ENCODE peak calls at places on chromosomes 13 and 19, in four cellular contexts. One of them, this sample, is unnamed.

GRCh38 chr19:12015753-12016116 is 19.7 kb downstream of the ZNF433 start:
- DNase-seq in HFFc6: no peak
- DNase-seq in endothelial cell: no peak
- DNase-seq in bronchial epithelial cell: no peak
- DNase-seq in this sample: no peak

GRCh38 chr13:77907653-77908341 is 10.8 kb downstream of the EDNRB start:
- DNase-seq in HFFc6: no peak
- DNase-seq in endothelial cell: no peak
- DNase-seq in bronchial epithelial cell: no peak
- DNase-seq in this sample: no peak

GRCh38 chr13:39144941-39145533 is 106.8 kb downstream of the NHLRC3 start:
- DNase-seq in HFFc6: peak; percentile 28
- DNase-seq in endothelial cell: peak; percentile 57
- DNase-seq in bronchial epithelial cell: peak; percentile 70
- DNase-seq in this sample: peak; percentile 76

GRCh38 chr13:82358284-82358683 is 1524.0 kb downstream of the SLITRK1 start:
- DNase-seq in HFFc6: no peak
- DNase-seq in endothelial cell: no peak
- DNase-seq in bronchial epithelial cell: peak; percentile 29
- DNase-seq in this sample: peak; percentile 38

GRCh38 chr19:17336872-17337674 is at the start of gene GTPBP3:
- DNase-seq in HFFc6: peak; percentile 98
- DNase-seq in endothelial cell: peak; percentile 92
- DNase-seq in bronchial epithelial cell: peak; percentile 97
- DNase-seq in this sample: peak; percentile 99

GRCh38 chr19:35348909-35349611 is 1.4 kb downstream of the FFAR1 start:
- DNase-seq in HFFc6: no peak
- DNase-seq in endothelial cell: no peak
- DNase-seq in bronchial epithelial cell: no peak
- DNase-seq in this sample: no peak

GRCh38 chr19:54282706-54283105 is 1.8 kb upstream of the LILRB2 start:
- DNase-seq in HFFc6: no peak
- DNase-seq in endothelial cell: no peak
- DNase-seq in bronchial epithelial cell: no peak
- DNase-seq in this sample: no peak

GRCh38 chr13:36420437-36420891 is 11.8 kb upstream of the CCNA1 start:
- DNase-seq in HFFc6: peak; percentile 58
- DNase-seq in endothelial cell: peak; percentile 79
- DNase-seq in bronchial epithelial cell: peak; percentile 64
- DNase-seq in this sample: peak; percentile 76

GRCh38 chr19:51993422-51993821 is 6.8 kb upstream of the ZNF350 start:
- DNase-seq in HFFc6: no peak
- DNase-seq in endothelial cell: no peak
- DNase-seq in bronchial epithelial cell: no peak
- DNase-seq in this sample: no peak

GRCh38 chr13:112185466-112185865 is 118.5 kb downstream of the SOX1 start:
- DNase-seq in HFFc6: no peak
- DNase-seq in endothelial cell: no peak
- DNase-seq in bronchial epithelial cell: no peak
- DNase-seq in this sample: no peak

DNA sequence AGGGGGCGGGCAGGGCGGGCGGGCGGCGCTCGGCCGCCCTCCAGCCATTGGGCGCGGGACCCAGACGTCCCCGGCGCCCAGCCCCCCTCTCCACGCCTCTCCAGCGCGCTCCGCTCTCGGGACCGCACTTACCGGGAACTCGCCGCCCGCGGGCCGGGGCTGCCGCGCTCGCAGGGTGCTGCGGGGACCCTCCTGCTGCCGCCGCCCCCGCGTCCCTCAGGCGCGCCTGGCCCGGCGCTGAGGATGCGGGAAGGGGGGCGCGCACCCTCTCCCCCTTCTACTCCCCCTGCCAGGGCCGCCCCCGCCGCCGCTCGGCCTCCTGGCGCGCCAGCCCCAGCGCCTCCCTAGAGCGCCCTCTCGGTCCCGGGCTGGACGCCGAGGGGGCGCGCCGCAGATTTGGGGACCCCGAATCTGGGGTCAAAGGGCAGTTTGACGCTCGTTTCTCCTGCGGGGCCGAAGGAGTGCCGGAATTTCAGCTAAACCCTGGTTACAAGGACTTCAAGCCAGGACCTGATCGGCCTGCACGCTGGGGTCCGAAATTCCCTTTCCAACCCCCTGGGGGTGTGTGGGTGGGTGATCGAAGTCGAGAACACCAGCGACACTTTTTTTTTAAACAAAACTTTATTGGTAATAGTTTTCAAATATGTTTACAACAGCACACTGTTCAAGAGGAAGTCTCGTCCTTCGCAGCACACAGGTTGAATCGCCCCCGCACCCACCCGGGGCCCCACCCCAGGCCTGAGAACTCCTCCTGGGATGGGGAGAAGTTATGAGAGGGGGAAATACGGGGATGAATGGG is 734 bp upstream of the SAMD1 start:
- DNase-seq in HFFc6: peak; percentile 43
- DNase-seq in endothelial cell: peak; percentile 61
- DNase-seq in bronchial epithelial cell: peak; percentile 51
- DNase-seq in this sample: peak; percentile 40
- TF ChIP-seq CTCF in HFFc6: peak; percentile 61
- TF ChIP-seq CTCF in endothelial cell: no peak
- TF ChIP-seq CTCF in bronchial epithelial cell: no peak
- TF ChIP-seq CTCF in this sample: no peak

GRCh38 chr19:2478324-2478755 is 2.4 kb downstream of the GADD45B start:
- DNase-seq in HFFc6: peak; percentile 60
- DNase-seq in endothelial cell: no peak
- DNase-seq in bronchial epithelial cell: peak; percentile 78
- DNase-seq in this sample: peak; percentile 91
- TF ChIP-seq CTCF in HFFc6: peak; percentile 46
- TF ChIP-seq CTCF in endothelial cell: no peak
- TF ChIP-seq CTCF in bronchial epithelial cell: peak; percentile 36
- TF ChIP-seq CTCF in this sample: peak; percentile 47

GRCh38 chr19:43754562-43755255 is at the start of gene SMG9:
- DNase-seq in HFFc6: peak; percentile 95
- DNase-seq in endothelial cell: peak; percentile 99
- DNase-seq in bronchial epithelial cell: peak; percentile 90
- DNase-seq in this sample: peak; percentile 98
- TF ChIP-seq CTCF in HFFc6: no peak
- TF ChIP-seq CTCF in endothelial cell: no peak
- TF ChIP-seq CTCF in bronchial epithelial cell: no peak
- TF ChIP-seq CTCF in this sample: no peak

DNA sequence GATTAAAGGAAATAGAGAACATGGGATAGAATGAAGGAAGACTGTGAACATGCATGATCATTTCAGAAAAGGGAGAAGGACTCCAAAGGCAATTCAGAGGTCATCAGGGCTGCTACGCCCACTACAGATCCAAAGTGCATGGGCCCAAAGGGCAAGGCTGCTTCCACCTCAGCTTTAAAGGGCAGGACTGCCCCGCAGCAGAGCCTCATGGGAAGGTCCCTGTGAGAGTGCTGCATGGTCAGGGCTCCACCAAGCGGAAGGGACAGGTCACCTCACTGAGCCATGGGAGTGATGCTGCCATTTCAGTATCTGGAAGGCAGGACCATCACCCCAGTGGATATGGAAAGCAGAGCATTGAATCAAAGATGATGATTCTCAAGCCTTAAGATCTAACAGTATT is 23.2 kb downstream of the FNDC3A start:
- DNase-seq in HFFc6: no peak
- DNase-seq in endothelial cell: no peak
- DNase-seq in bronchial epithelial cell: no peak
- DNase-seq in this sample: no peak
- TF ChIP-seq CTCF in HFFc6: no peak
- TF ChIP-seq CTCF in endothelial cell: no peak
- TF ChIP-seq CTCF in bronchial epithelial cell: no peak
- TF ChIP-seq CTCF in this sample: no peak

DNA sequence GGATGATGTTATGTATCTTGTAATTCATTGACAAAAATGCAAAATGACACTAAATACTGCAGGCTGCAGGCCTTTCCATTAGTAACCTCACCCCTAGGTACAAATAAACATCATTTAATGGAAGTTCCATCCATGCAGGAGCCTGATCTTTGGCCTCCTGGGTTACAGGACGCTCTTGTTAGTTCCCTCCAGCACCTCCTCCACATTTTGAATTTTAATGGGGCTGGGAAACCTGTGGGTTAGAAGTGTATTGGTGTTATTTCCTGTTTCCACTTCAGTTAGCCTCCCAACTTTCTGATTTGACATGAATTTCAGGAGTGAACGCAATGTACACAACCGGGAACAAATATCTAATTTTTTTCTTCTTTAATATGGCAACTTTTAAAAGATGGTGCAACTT is 237.1 kb upstream of the ARGLU1 start:
- DNase-seq in HFFc6: no peak
- DNase-seq in endothelial cell: no peak
- DNase-seq in bronchial epithelial cell: no peak
- DNase-seq in this sample: no peak
- TF ChIP-seq CTCF in HFFc6: no peak
- TF ChIP-seq CTCF in endothelial cell: no peak
- TF ChIP-seq CTCF in bronchial epithelial cell: no peak
- TF ChIP-seq CTCF in this sample: no peak

GRCh38 chr13:72218966-72219365 is 352.0 kb upstream of the DACH1 start:
- DNase-seq in HFFc6: no peak
- DNase-seq in endothelial cell: no peak
- DNase-seq in bronchial epithelial cell: no peak
- DNase-seq in this sample: no peak

GRCh38 chr13:72217142-72217541 is 350.1 kb upstream of the DACH1 start:
- DNase-seq in HFFc6: no peak
- DNase-seq in endothelial cell: no peak
- DNase-seq in bronchial epithelial cell: no peak
- DNase-seq in this sample: no peak

DNA sequence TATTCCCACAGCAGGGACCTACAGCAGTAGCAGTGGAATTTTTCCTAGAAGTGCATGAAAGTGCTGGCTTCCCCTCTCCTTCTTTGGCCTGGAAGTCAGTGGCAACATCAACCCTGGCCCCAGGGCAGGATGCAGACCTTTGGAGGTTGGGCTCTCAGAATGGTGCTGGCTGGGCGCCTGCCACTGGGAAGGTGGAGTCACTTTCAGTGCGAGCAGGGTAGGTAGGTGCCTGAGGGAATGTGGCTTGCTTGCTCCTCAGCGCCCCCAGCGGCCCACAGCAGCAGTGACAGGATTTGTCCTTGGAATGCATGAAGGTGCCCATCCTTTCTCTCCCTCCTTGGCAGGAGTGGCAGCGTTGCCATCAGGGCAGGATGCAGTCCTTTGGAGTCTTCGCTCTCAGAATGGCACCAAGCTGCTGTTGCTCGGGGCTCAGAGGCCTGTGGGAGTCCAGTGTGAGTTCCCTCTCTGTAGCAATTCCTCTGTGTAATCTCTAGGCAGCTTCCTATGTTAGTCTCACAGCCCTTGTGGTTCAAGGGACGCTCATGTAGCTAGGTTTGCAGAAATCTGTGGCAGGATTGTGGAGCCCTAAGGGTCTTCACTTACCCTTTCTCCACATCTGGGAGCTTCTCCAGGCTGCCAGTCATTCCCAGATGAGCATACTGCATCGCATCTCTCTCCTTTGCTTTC is 354.4 kb upstream of the DACH1 start:
- DNase-seq in HFFc6: no peak
- DNase-seq in endothelial cell: peak; percentile 38
- DNase-seq in bronchial epithelial cell: peak; percentile 42
- DNase-seq in this sample: peak; percentile 66
- TF ChIP-seq CTCF in HFFc6: peak; percentile 55
- TF ChIP-seq CTCF in endothelial cell: peak; percentile 75
- TF ChIP-seq CTCF in bronchial epithelial cell: peak; percentile 90
- TF ChIP-seq CTCF in this sample: peak; percentile 78

DNA sequence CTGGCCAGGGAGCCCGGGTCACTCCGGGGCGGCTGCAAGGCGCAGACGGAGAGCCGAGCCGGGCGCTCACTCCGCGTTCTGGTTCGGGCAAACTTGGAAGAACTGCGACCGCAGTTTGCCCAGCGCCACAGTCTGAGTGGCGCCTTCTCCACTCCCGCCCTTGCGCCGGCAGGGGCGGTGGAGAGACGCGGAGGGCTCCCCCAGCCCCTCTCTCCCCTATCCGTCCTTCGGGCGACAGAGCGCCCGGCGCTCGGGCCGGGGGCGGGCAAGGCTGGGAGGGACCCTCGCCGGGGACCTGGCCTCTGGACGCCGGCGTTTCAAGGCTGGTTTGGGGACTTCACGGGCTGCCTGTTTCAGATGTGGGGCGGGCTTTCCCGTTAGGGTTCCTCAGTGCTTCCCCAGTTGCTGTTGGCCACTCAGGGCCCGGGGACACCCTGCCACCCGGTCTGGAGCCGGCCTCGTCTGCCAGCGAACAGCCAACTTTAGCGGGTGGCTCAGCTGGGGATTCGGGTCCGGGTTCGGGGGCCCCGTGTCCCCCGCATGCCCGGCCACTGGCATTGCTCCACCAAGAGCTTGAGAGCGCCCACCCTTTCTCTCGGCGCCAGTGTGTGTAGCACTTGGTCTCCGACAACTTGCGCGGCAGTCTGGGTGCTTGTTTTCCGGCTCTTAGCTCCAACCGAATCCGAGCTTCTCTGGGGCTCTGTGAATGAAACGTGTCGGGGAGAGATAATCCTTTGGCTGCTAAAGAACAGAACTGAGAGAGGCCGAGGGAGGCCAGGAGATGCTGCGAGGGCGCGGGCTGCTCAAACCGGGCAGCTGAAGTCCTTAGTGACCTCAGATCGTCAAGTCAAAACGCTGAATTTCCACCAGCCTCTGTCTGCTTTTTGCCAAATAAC is 1.5 kb downstream of the GPC6 start:
- DNase-seq in HFFc6: peak; percentile 73
- DNase-seq in endothelial cell: peak; percentile 76
- DNase-seq in bronchial epithelial cell: peak; percentile 45
- DNase-seq in this sample: peak; percentile 88
- TF ChIP-seq CTCF in HFFc6: peak; percentile 76
- TF ChIP-seq CTCF in endothelial cell: peak; percentile 49
- TF ChIP-seq CTCF in bronchial epithelial cell: peak; percentile 58
- TF ChIP-seq CTCF in this sample: peak; percentile 55